ENCODE peak calls at places on chromosome 14, in five cellular contexts. V, S, M, U and C are unnamed samples.

GRCh38 chr14:49461529-49462401 is 124.4 kb downstream of the RPS29 start:
- DNase-seq in V (peak; percentile 72), S (peak; percentile 41), M (peak; percentile 55), U (peak; percentile 43), C (peak; percentile 29)

GRCh38 chr14:86574026-86574777 is 1044.3 kb downstream of the FLRT2 start:
- DNase-seq in V (no peak), S (peak; percentile 14), M (no peak), U (no peak), C (no peak)

GRCh38 chr14:57846631-57847030 is 19.3 kb downstream of the SLC35F4 start:
- DNase-seq in V (no peak), S (no peak), M (no peak), U (no peak), C (no peak)

GRCh38 chr14:90487031-90487430 is 90.2 kb downstream of the CALM1 start:
- DNase-seq in V (no peak), S (no peak), M (no peak), U (no peak), C (no peak)

GRCh38 chr14:67762051-67762450 is 54.3 kb downstream of the ZFYVE26 start:
- DNase-seq in V (no peak), S (no peak), M (no peak), U (no peak), C (no peak)

GRCh38 chr14:95023115-95023514 is 134.2 kb downstream of the DICER1 start:
- DNase-seq in V (no peak), S (no peak), M (no peak), U (no peak), C (no peak)

GRCh38 chr14:95364481-95365209 is 44.9 kb upstream of the CLMN start:
- DNase-seq in V (peak; percentile 24), S (no peak), M (no peak), U (no peak), C (no peak)

GRCh38 chr14:64729386-64730060 is 25.3 kb downstream of the PLEKHG3 start:
- DNase-seq in V (peak; percentile 30), S (no peak), M (no peak), U (no peak), C (no peak)

GRCh38 chr14:88163731-88164255 is 158.9 kb downstream of the GPR65 start:
- DNase-seq in V (peak; percentile 26), S (no peak), M (no peak), U (no peak), C (no peak)

GRCh38 chr14:104678346-104678745 is 11.1 kb upstream of the INF2 start:
- DNase-seq in V (peak; percentile 79), S (no peak), M (no peak), U (no peak), C (no peak)

GRCh38 chr14:96804821-96805374 is 7.7 kb downstream of the VRK1 start:
- DNase-seq in V (no peak), S (no peak), M (no peak), U (no peak), C (no peak)

GRCh38 chr14:102911991-102912761 is 10.3 kb upstream of the AMN start:
- DNase-seq in V (no peak), S (no peak), M (no peak), U (no peak), C (no peak)

GRCh38 chr14:104227806-104228205 is 89.4 kb downstream of the KIF26A start:
- DNase-seq in V (no peak), S (no peak), M (peak; percentile 16), U (no peak), C (no peak)